ENCODE peak calls at places on chromosome 5, in six cellular contexts. Z is HS-27A; D is small intestine; A is germinal center; L is mucosa of descending colon; T is stimulated activated CD4-positive, alpha-beta T cell treated with anti-CD3 and anti-CD28 coated beads, TNF-alpha, amount 100 ng/mL, for 24 hours. R is an unnamed sample.

GRCh38 chr5:135204151-135204600 is 170.1 kb upstream of the PITX1 start:
- DNase-seq in Z (no peak), D (peak; percentile 31), A (no peak), L (no peak), T (no peak), R (no peak)

GRCh38 chr5:122319897-122320296 is 7.9 kb downstream of the SNCAIP start:
- DNase-seq in Z (no peak), D (no peak), A (no peak), L (no peak), T (no peak), R (no peak)

GRCh38 chr5:146340260-146341081 is 1.8 kb downstream of the POU4F3 start:
- DNase-seq in Z (no peak), D (peak; percentile 15), A (peak; percentile 17), L (no peak), T (no peak), R (no peak)

GRCh38 chr5:160007610-160008009 is 1.3 kb upstream of the TTC1 start:
- DNase-seq in Z (no peak), D (no peak), A (no peak), L (no peak), T (no peak), R (no peak)

GRCh38 chr5:166899343-166899742 is 1392.1 kb upstream of the WWC1 start:
- DNase-seq in Z (no peak), D (no peak), A (no peak), L (no peak), T (no peak), R (no peak)

GRCh38 chr5:155872801-155873200 is 454.2 kb upstream of the SGCD start:
- DNase-seq in Z (no peak), D (no peak), A (no peak), L (no peak), T (no peak), R (no peak)

GRCh38 chr5:32565143-32565542 is 20.2 kb upstream of the SUB1 start:
- DNase-seq in Z (no peak), D (no peak), A (no peak), L (no peak), T (no peak), R (no peak)

GRCh38 chr5:57346336-57346735 is 136.3 kb downstream of the ACTBL2 start:
- DNase-seq in Z (no peak), D (no peak), A (no peak), L (no peak), T (no peak), R (no peak)

GRCh38 chr5:100004969-100005368 is 530.2 kb upstream of the FAM174A start:
- DNase-seq in Z (no peak), D (no peak), A (no peak), L (no peak), T (no peak), R (no peak)

GRCh38 chr5:93956006-93956405 is 214.6 kb upstream of the POU5F2 start:
- DNase-seq in Z (no peak), D (no peak), A (no peak), L (no peak), T (no peak), R (no peak)

GRCh38 chr5:31410089-31410488 is 121.8 kb downstream of the DROSHA start:
- DNase-seq in Z (no peak), D (no peak), A (no peak), L (no peak), T (no peak), R (no peak)